ENCODE peak calls at places on chromosomes 11 and 22, in nine cellular contexts. Z, N, J, T, K, S, L, V and Y are unnamed samples.

GRCh38 chr22:28023036-28023435 is 104.0 kb upstream of the PITPNB start:
- DNase-seq in J (no peak), L (no peak), N (no peak), V (no peak), K (no peak), T (no peak), Z (no peak), S (no peak), Y (no peak)

GRCh38 chr11:95239871-95240648 is 9.1 kb upstream of the SESN3 start:
- DNase-seq in T (no peak), V (no peak), L (no peak), S (no peak), N (no peak), K (no peak), J (no peak), Z (no peak), Y (no peak)

GRCh38 chr11:64242920-64243854 is 2.3 kb downstream of the FKBP2 start:
- DNase-seq in J (no peak), V (no peak), T (no peak), N (no peak), Z (no peak), S (no peak), L (no peak), K (no peak), Y (no peak)

GRCh38 chr11:72787262-72788104 is 6.4 kb downstream of the STARD10 start:
- DNase-seq in J (no peak), V (no peak), T (no peak), K (no peak), N (peak; percentile 54), L (no peak), S (no peak), Z (no peak), Y (no peak)

GRCh38 chr11:61971177-61972111 is 4.0 kb upstream of the FTH1 start:
- DNase-seq in L (peak; percentile 99), N (peak; percentile 34), S (peak; percentile 100), Z (no peak), T (peak; percentile 97), J (peak; percentile 98), K (peak; percentile 33), V (peak; percentile 97), Y (peak; percentile 99)

GRCh38 chr11:12864316-12865156 is 144.6 kb upstream of the RASSF10 start:
- DNase-seq in N (no peak), V (peak; percentile 23), J (peak; percentile 59), S (peak; percentile 91), Z (no peak), T (no peak), K (no peak), L (peak; percentile 69), Y (peak; percentile 83)

GRCh38 chr22:25824828-25825474 is 83.0 kb downstream of the MYO18B start:
- DNase-seq in L (no peak), N (no peak), V (no peak), S (no peak), Z (no peak), K (no peak), T (no peak), J (no peak), Y (no peak)

GRCh38 chr22:39479254-39479653 is 22.4 kb downstream of the MGAT3 start:
- DNase-seq in K (no peak), L (no peak), N (no peak), J (no peak), T (no peak), S (no peak), V (no peak), Z (no peak), Y (no peak)

GRCh38 chr11:122628691-122629555 is 26.6 kb upstream of the UBASH3B start:
- DNase-seq in K (peak; percentile 56), S (peak; percentile 83), L (peak; percentile 58), N (peak; percentile 85), Z (no peak), J (peak; percentile 69), T (peak; percentile 62), V (peak; percentile 83), Y (peak; percentile 74)

GRCh38 chr11:69721745-69722144 is 17.9 kb upstream of the FGF19 start:
- DNase-seq in V (no peak), S (no peak), L (no peak), K (no peak), T (no peak), N (no peak), Z (no peak), J (no peak), Y (no peak)

GRCh38 chr11:60485987-60486386 is 6.6 kb upstream of the MS4A12 start:
- DNase-seq in Z (no peak), J (peak; percentile 26), S (no peak), N (peak; percentile 95), T (no peak), V (no peak), L (no peak), K (no peak), Y (no peak)

GRCh38 chr11:33747969-33748368 is 11.7 kb upstream of the CD59 start:
- DNase-seq in L (peak; percentile 47), J (no peak), T (no peak), K (no peak), N (no peak), Z (no peak), S (peak; percentile 71), V (no peak), Y (no peak)

GRCh38 chr11:8066911-8067455 is 14.0 kb upstream of the TUB start:
- DNase-seq in L (no peak), V (no peak), N (no peak), Z (no peak), S (peak; percentile 31), T (no peak), J (no peak), K (no peak), Y (no peak)

GRCh38 chr22:36497910-36498669 is 8.8 kb downstream of the FOXRED2 start:
- DNase-seq in J (no peak), S (no peak), L (no peak), V (no peak), N (no peak), T (no peak), Z (no peak), K (no peak), Y (no peak)

GRCh38 chr11:14065153-14065552 is 102.6 kb downstream of the SPON1 start:
- DNase-seq in K (no peak), N (no peak), S (no peak), L (no peak), J (no peak), V (peak; percentile 27), T (no peak), Z (no peak), Y (no peak)

GRCh38 chr11:82906236-82906635 is 4.7 kb downstream of the DDIAS start:
- DNase-seq in N (peak; percentile 79), V (no peak), L (peak; percentile 21), Z (no peak), J (peak; percentile 28), K (no peak), S (peak; percentile 57), T (no peak), Y (peak; percentile 39)

GRCh38 chr11:76284161-76284560 is 77.9 kb upstream of the WNT11 start:
- DNase-seq in N (no peak), T (no peak), L (no peak), K (no peak), V (no peak), S (no peak), Z (no peak), J (no peak), Y (no peak)

GRCh38 chr22:19343470-19343869 is 52.0 kb upstream of the CLTCL1 start:
- DNase-seq in Z (no peak), V (no peak), T (no peak), S (no peak), N (no peak), K (no peak), J (no peak), L (no peak), Y (no peak)

GRCh38 chr22:22883090-22883727 is 4.4 kb upstream of the IGLL5 start:
- DNase-seq in K (no peak), T (no peak), V (no peak), N (no peak), L (no peak), J (no peak), Z (no peak), S (no peak), Y (no peak)

GRCh38 chr11:1010006-1010405 is 26.5 kb downstream of the MUC6 start:
- DNase-seq in V (no peak), Z (no peak), N (no peak), S (no peak), L (no peak), J (no peak), K (no peak), T (no peak), Y (no peak)

GRCh38 chr11:65827774-65828156 is 6.0 kb upstream of the SNX32 start:
- DNase-seq in L (no peak), T (no peak), V (no peak), Z (no peak), N (no peak), J (no peak), S (no peak), K (no peak), Y (no peak)

GRCh38 chr11:70233511-70233919 is 30.4 kb downstream of the FADD start:
- DNase-seq in J (peak; percentile 99), S (peak; percentile 53), T (no peak), L (no peak), V (no peak), N (no peak), K (no peak), Z (no peak), Y (peak; percentile 85)

GRCh38 chr22:32619614-32620426 is 145.2 kb downstream of the FBXO7 start:
- DNase-seq in K (no peak), J (peak; percentile 30), S (peak; percentile 69), T (peak; percentile 69), Z (no peak), L (peak; percentile 57), N (no peak), V (no peak), Y (no peak)

GRCh38 chr11:46976182-46976854 is 39.8 kb downstream of the CSTPP1 start:
- DNase-seq in N (no peak), Z (no peak), V (no peak), J (no peak), T (no peak), L (no peak), S (no peak), K (peak; percentile 2), Y (no peak)

GRCh38 chr11:1568451-1568911 is 3.6 kb downstream of the DUSP8 start:
- DNase-seq in N (peak; percentile 18), J (no peak), S (no peak), Z (no peak), L (no peak), T (peak; percentile 31), K (no peak), V (peak; percentile 53), Y (no peak)

GRCh38 chr11:62025429-62026105 is 58.1 kb upstream of the FTH1 start:
- DNase-seq in K (peak; percentile 19), S (peak; percentile 99), Z (no peak), V (peak; percentile 32), L (peak; percentile 95), J (peak; percentile 89), T (peak; percentile 81), N (no peak), Y (peak; percentile 86)

GRCh38 chr11:72792437-72793021 is 1.3 kb downstream of the STARD10 start:
- DNase-seq in V (no peak), L (no peak), K (no peak), J (no peak), S (no peak), Z (no peak), T (no peak), N (no peak), Y (no peak)

GRCh38 chr11:66467756-66468155 is 1.1 kb downstream of the PELI3 start:
- DNase-seq in S (peak; percentile 36), L (peak; percentile 50), T (peak; percentile 54), Z (no peak), J (no peak), K (no peak), N (no peak), V (no peak), Y (no peak)

GRCh38 chr11:75214411-75214821 is 26.2 kb upstream of the TPBGL start:
- DNase-seq in J (peak; percentile 87), Z (peak; percentile 25), S (peak; percentile 81), K (peak; percentile 75), T (peak; percentile 88), V (no peak), N (peak; percentile 62), L (peak; percentile 41), Y (peak; percentile 61)

GRCh38 chr11:44680982-44681597 is 45.7 kb upstream of the TSPAN18 start:
- DNase-seq in J (peak; percentile 53), L (no peak), K (peak; percentile 25), T (no peak), V (no peak), N (no peak), Z (no peak), S (peak; percentile 10), Y (peak; percentile 54)

GRCh38 chr11:2267306-2267861 is 3.0 kb downstream of the ASCL2 start:
- DNase-seq in T (no peak), J (no peak), S (no peak), V (no peak), L (no peak), K (no peak), N (no peak), Z (no peak), Y (no peak)